ENCODE peak calls at places on chromosomes 3 and 15, in six cellular contexts. F is fibroblast of lung, W is progenitor cell of endocrine pancreas, I is A172, B is HCEC 1CT, P is NCI-H69. S is an unnamed sample.

GRCh38 chr3:151835751-151836550 is 22.0 kb downstream of the AADAC start:
- DNase-seq in I (peak; percentile 64), W (no peak), P (peak; percentile 55), B (peak; percentile 58), F (peak; percentile 74), S (no peak)

GRCh38 chr3:146542179-146542578 is 2.2 kb downstream of the PLSCR1 start:
- DNase-seq in P (no peak), I (no peak), W (no peak), B (peak; percentile 67), F (peak; percentile 87), S (no peak)

GRCh38 chr3:184240384-184241140 is 8.2 kb downstream of the ALG3 start:
- DNase-seq in I (no peak), P (no peak), F (peak; percentile 35), B (peak; percentile 30), W (no peak), S (no peak)

GRCh38 chr3:46938118-46938517 is 38.4 kb downstream of the CCDC12 start:
- DNase-seq in P (no peak), W (no peak), F (no peak), B (no peak), I (no peak), S (no peak)

GRCh38 chr15:57167821-57168395 is 208.4 kb upstream of the CGNL1 start:
- DNase-seq in W (no peak), I (no peak), B (no peak), P (no peak), F (no peak), S (no peak)

GRCh38 chr3:132290833-132291232 is 26.4 kb upstream of the ACP3 start:
- DNase-seq in F (peak; percentile 91), W (no peak), P (no peak), B (peak; percentile 94), I (no peak), S (no peak)

GRCh38 chr15:91209318-91209717 is 109.3 kb downstream of the SV2B start:
- DNase-seq in P (no peak), W (no peak), I (no peak), F (no peak), B (no peak), S (no peak)

GRCh38 chr3:11362600-11362999 is 90.4 kb downstream of the ATG7 start:
- DNase-seq in B (no peak), W (no peak), I (no peak), P (no peak), F (no peak), S (no peak)

GRCh38 chr3:188819939-188820338 is 351.8 kb upstream of the TPRG1 start:
- DNase-seq in W (no peak), I (no peak), B (peak; percentile 67), F (peak; percentile 76), P (no peak), S (no peak)

GRCh38 chr15:92653836-92654524 is 1.6 kb downstream of the FAM174B start:
- DNase-seq in F (no peak), W (no peak), I (no peak), B (no peak), P (peak; percentile 88), S (no peak)

GRCh38 chr3:176737480-176738147 is 459.7 kb downstream of the TBL1XR1 start:
- DNase-seq in F (no peak), W (no peak), I (no peak), B (no peak), P (peak; percentile 92), S (no peak)

GRCh38 chr15:68272797-68273271 is 4.7 kb upstream of the FEM1B start:
- DNase-seq in P (no peak), F (peak; percentile 64), W (no peak), I (peak; percentile 38), B (peak; percentile 89), S (no peak)

GRCh38 chr15:70792171-70792573 is 28.8 kb upstream of the UACA start:
- DNase-seq in B (peak; percentile 88), I (peak; percentile 79), P (no peak), W (no peak), F (no peak), S (no peak)

GRCh38 chr15:68821898-68822380 is 1.2 kb upstream of the ANP32A start:
- DNase-seq in W (no peak), I (peak; percentile 16), F (peak; percentile 34), P (peak; percentile 35), B (no peak), S (no peak)

GRCh38 chr3:46713898-46714552 is 3.6 kb downstream of the PRSS50 start:
- DNase-seq in P (no peak), F (no peak), W (no peak), B (no peak), I (peak; percentile 77), S (no peak)

GRCh38 chr3:176106380-176106779 is 1090.9 kb downstream of the TBL1XR1 start:
- DNase-seq in P (no peak), F (peak; percentile 18), W (no peak), B (no peak), I (no peak), S (no peak)

GRCh38 chr3:3133490-3133889 is 6.8 kb downstream of the TRNT1 start:
- DNase-seq in F (no peak), B (no peak), W (no peak), P (no peak), I (no peak), S (no peak)

GRCh38 chr15:90497912-90498311 is 31.8 kb upstream of the CRTC3 start:
- DNase-seq in I (no peak), B (no peak), P (peak; percentile 83), W (no peak), F (no peak), S (no peak)

GRCh38 chr3:190005343-190006113 is 115.2 kb downstream of the P3H2 start:
- DNase-seq in P (no peak), I (no peak), W (no peak), F (no peak), B (no peak), S (no peak)

GRCh38 chr3:79367803-79368202 is 400.0 kb downstream of the ROBO1 start:
- DNase-seq in W (no peak), F (no peak), I (no peak), P (peak; percentile 13), B (no peak), S (no peak)

GRCh38 chr3:54859204-54859603 is 68.7 kb downstream of the LRTM1 start:
- DNase-seq in P (peak; percentile 42), I (peak; percentile 50), W (no peak), F (no peak), B (peak; percentile 55), S (no peak)

GRCh38 chr3:43144811-43145490 is 39.1 kb upstream of the POMGNT2 start:
- DNase-seq in I (peak; percentile 37), P (no peak), W (no peak), F (peak; percentile 68), B (peak; percentile 50), S (no peak)

GRCh38 chr3:65636326-65636725 is 402.4 kb downstream of the MAGI1 start:
- DNase-seq in B (no peak), I (no peak), F (no peak), W (no peak), P (peak; percentile 95), S (no peak)

GRCh38 chr3:120472121-120472844 is 21.5 kb upstream of the FSTL1 start:
- DNase-seq in W (no peak), B (no peak), P (no peak), I (peak; percentile 75), F (no peak), S (no peak)

GRCh38 chr3:62041681-62042080 is 331.7 kb downstream of the FEZF2 start:
- DNase-seq in B (no peak), F (no peak), I (no peak), W (no peak), P (no peak), S (no peak)

GRCh38 chr3:97883736-97884135 is 61.9 kb downstream of the CRYBG3 start:
- DNase-seq in P (no peak), F (no peak), W (no peak), B (no peak), I (no peak), S (no peak)